ENCODE peak calls at places on chromosome 1, in seven cellular contexts. G, S, Y, C, D, U and O are unnamed samples.

GRCh38 chr1:54559111-54559548 is 11.1 kb downstream of the ACOT11 start:
- DNase-seq in G (no peak), S (no peak), Y (no peak), C (no peak), D (peak), U (no peak), O (no peak)

GRCh38 chr1:223556414-223557124 is 108.9 kb downstream of the CAPN8 start:
- DNase-seq in G (no peak), S (no peak), Y (peak), C (no peak), D (no peak), U (peak), O (peak)

GRCh38 chr1:63143482-63143881 is 178.9 kb upstream of the FOXD3 start:
- DNase-seq in G (no peak), S (no peak), Y (no peak), C (no peak), D (no peak), U (no peak), O (no peak)

GRCh38 chr1:29601021-29601420 is 364.7 kb downstream of the PTPRU start:
- DNase-seq in G (no peak), S (no peak), Y (no peak), C (no peak), D (no peak), U (no peak), O (no peak)

GRCh38 chr1:224406216-224406615 is 28.4 kb downstream of the WDR26 start:
- DNase-seq in G (no peak), S (no peak), Y (no peak), C (no peak), D (no peak), U (no peak), O (no peak)

GRCh38 chr1:33727310-33727709 is 136.6 kb upstream of the HMGB4 start:
- DNase-seq in G (no peak), S (no peak), Y (no peak), C (no peak), D (no peak), U (no peak), O (no peak)

GRCh38 chr1:100597069-100597741 is 59.3 kb downstream of the GPR88 start:
- DNase-seq in G (no peak), S (no peak), Y (no peak), C (no peak), D (no peak), U (no peak), O (no peak)

GRCh38 chr1:921011-921837 is 2.5 kb upstream of the SAMD11 start:
- DNase-seq in G (no peak), S (no peak), Y (peak), C (peak), D (no peak), U (no peak), O (peak)

GRCh38 chr1:109626682-109627408 is 7.2 kb downstream of the AMPD2 start:
- DNase-seq in G (no peak), S (no peak), Y (no peak), C (no peak), D (no peak), U (no peak), O (no peak)

GRCh38 chr1:47681735-47682134 is 243.9 kb downstream of the FOXD2 start:
- DNase-seq in G (peak), S (no peak), Y (peak), C (no peak), D (peak), U (no peak), O (no peak)

DNA sequence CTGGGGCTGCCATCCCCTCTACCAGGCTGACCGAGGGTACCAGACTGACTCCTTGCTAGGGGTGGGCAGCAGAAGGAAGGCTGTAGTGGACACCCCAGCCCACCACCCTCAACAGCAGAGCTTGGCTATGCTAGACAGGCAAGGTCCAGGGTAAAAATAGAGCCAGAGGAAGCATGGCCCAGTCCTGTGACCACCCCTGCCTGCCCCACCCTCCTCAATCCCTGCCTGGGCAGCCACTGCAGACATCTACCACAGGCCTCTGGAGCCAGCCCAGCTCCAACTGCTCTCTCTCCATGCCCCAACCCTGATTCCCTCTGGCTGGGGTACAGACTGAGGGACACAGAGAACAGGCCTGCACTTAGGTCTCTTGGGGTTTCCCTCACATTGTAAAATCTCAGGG is 1.7 kb downstream of the S100A1 start:
- DNase-seq in G (no peak), S (no peak), Y (no peak), C (no peak), D (no peak), U (no peak), O (no peak)
- TF ChIP-seq POLR2A in G (no peak), S (no peak), Y (no peak), C (no peak), D (no peak), U (no peak), O (no peak)

DNA sequence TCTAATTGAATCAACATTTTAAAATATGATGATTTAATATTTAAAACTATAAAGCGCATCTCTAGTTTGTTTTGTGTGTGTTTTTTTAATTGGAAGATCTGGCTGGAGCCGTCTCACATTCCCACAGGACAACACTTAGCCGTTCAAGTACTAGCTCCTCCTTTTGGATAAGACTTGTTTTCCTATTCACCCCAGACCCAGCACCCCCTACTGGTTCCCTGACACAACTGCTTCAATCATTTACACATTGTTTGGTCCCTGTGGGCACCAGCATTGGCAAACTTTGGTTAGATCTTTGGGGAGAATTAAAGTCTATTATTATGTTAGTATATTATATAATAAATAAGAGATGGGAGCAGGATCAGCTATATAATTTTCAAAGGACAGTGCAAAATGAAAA is 34.5 kb downstream of the TYW3 start:
- DNase-seq in G (no peak), S (no peak), Y (peak), C (no peak), D (no peak), U (no peak), O (no peak)
- TF ChIP-seq CTCF in G (no peak), S (no peak), Y (no peak), C (no peak), D (no peak), U (peak), O (no peak)

GRCh38 chr1:207605444-207606361 is 39.2 kb upstream of the CR1L start:
- DNase-seq in G (no peak), S (no peak), Y (no peak), C (no peak), D (no peak), U (no peak), O (no peak)
- TF ChIP-seq POLR2A in G (no peak), S (no peak), Y (no peak), C (no peak), D (no peak), U (no peak), O (no peak)

GRCh38 chr1:246280551-246280950 is 226.5 kb downstream of the SMYD3 start:
- DNase-seq in G (no peak), S (no peak), Y (no peak), C (no peak), D (no peak), U (no peak), O (no peak)
- TF ChIP-seq CTCF in G (no peak), S (no peak), Y (no peak), C (no peak), D (no peak), U (no peak), O (peak)

GRCh38 chr1:31937300-31938183 is 626 bp downstream of the PTP4A2 start:
- DNase-seq in G (peak), S (peak), Y (peak), C (peak), D (peak), U (no peak), O (peak)
- TF ChIP-seq POLR2A in G (no peak), S (peak), Y (no peak), C (no peak), D (no peak), U (peak), O (peak)

GRCh38 chr1:199046618-199047017 is 407.8 kb downstream of the PTPRC start:
- DNase-seq in G (no peak), S (no peak), Y (no peak), C (no peak), D (no peak), U (no peak), O (no peak)
- TF ChIP-seq CTCF in G (no peak), S (no peak), Y (no peak), C (no peak), D (no peak), U (no peak), O (no peak)

GRCh38 chr1:32612189-32612881 is 38.0 kb downstream of the ZBTB8OS start:
- DNase-seq in G (peak), S (peak), Y (peak), C (peak), D (peak), U (no peak), O (peak)
- TF ChIP-seq POLR2A in G (no peak), S (peak), Y (no peak), C (no peak), D (no peak), U (peak), O (peak)

GRCh38 chr1:26181586-26182371 is 4.5 kb downstream of the CNKSR1 start:
- DNase-seq in G (no peak), S (no peak), Y (no peak), C (no peak), D (no peak), U (no peak), O (no peak)

GRCh38 chr1:26182372-26182675 is 5.0 kb downstream of the CNKSR1 start:
- DNase-seq in G (no peak), S (no peak), Y (no peak), C (no peak), D (no peak), U (no peak), O (no peak)

GRCh38 chr1:26175346-26175745 is 1.9 kb upstream of the CNKSR1 start:
- DNase-seq in G (no peak), S (no peak), Y (no peak), C (no peak), D (no peak), U (no peak), O (no peak)

GRCh38 chr1:26180010-26180506 is 2.8 kb downstream of the CNKSR1 start:
- DNase-seq in G (no peak), S (no peak), Y (no peak), C (no peak), D (no peak), U (no peak), O (no peak)

GRCh38 chr1:26177182-26177684 is at the start of gene CNKSR1:
- DNase-seq in G (no peak), S (peak), Y (no peak), C (no peak), D (no peak), U (no peak), O (peak)
- TF ChIP-seq CTCF in G (no peak), S (no peak), Y (no peak), C (no peak), D (no peak), U (no peak), O (no peak)